ENCODE peak calls at places on chromosomes 3 and 15, in five cellular contexts. One of them, this sample, is unnamed.
A peak's percentile ranks its signal among the peaks of the same experiment; 100 is the strongest.

GRCh38 chr3:195172285-195172684 is 98.7 kb downstream of the XXYLT1 start:
- DNase-seq in cardiac muscle cell: no peak
- DNase-seq in suprapubic skin: peak; percentile 73
- DNase-seq in pancreas: no peak
- DNase-seq in breast epithelium: no peak
- DNase-seq in this sample: no peak

GRCh38 chr3:141337523-141337854 is 30.8 kb upstream of the ZBTB38 start:
- DNase-seq in pancreas: no peak
- DNase-seq in cardiac muscle cell: no peak
- DNase-seq in suprapubic skin: no peak
- DNase-seq in breast epithelium: no peak
- DNase-seq in this sample: no peak

GRCh38 chr15:75140080-75140879 is 61.4 kb upstream of the C15orf39 start:
- DNase-seq in pancreas: no peak
- DNase-seq in suprapubic skin: no peak
- DNase-seq in cardiac muscle cell: no peak
- DNase-seq in breast epithelium: no peak
- DNase-seq in this sample: no peak

GRCh38 chr15:98518823-98519561 is 129.3 kb upstream of the IGF1R start:
- DNase-seq in breast epithelium: no peak
- DNase-seq in cardiac muscle cell: peak; percentile 91
- DNase-seq in suprapubic skin: no peak
- DNase-seq in pancreas: peak; percentile 42
- DNase-seq in this sample: peak; percentile 13

GRCh38 chr15:74417230-74417629 is 16.5 kb downstream of the SEMA7A start:
- DNase-seq in cardiac muscle cell: no peak
- DNase-seq in breast epithelium: no peak
- DNase-seq in suprapubic skin: no peak
- DNase-seq in pancreas: no peak
- DNase-seq in this sample: no peak

GRCh38 chr3:187014417-187014864 is 84.1 kb downstream of the ST6GAL1 start:
- DNase-seq in breast epithelium: no peak
- DNase-seq in pancreas: no peak
- DNase-seq in suprapubic skin: no peak
- DNase-seq in cardiac muscle cell: no peak
- DNase-seq in this sample: no peak

GRCh38 chr3:152357587-152357986 is 88.9 kb downstream of the MBNL1 start:
- DNase-seq in pancreas: no peak
- DNase-seq in suprapubic skin: no peak
- DNase-seq in breast epithelium: no peak
- DNase-seq in cardiac muscle cell: no peak
- DNase-seq in this sample: no peak

GRCh38 chr15:28947241-28947674 is 61.5 kb downstream of the APBA2 start:
- DNase-seq in breast epithelium: no peak
- DNase-seq in cardiac muscle cell: no peak
- DNase-seq in pancreas: no peak
- DNase-seq in suprapubic skin: peak; percentile 55
- DNase-seq in this sample: no peak

GRCh38 chr3:194374930-194375329 is 5.4 kb upstream of the LRRC15 start:
- DNase-seq in breast epithelium: no peak
- DNase-seq in pancreas: no peak
- DNase-seq in cardiac muscle cell: no peak
- DNase-seq in suprapubic skin: no peak
- DNase-seq in this sample: no peak

GRCh38 chr15:64712353-64712752 is 63.0 kb downstream of the RBPMS2 start:
- DNase-seq in cardiac muscle cell: no peak
- DNase-seq in pancreas: no peak
- DNase-seq in suprapubic skin: no peak
- DNase-seq in breast epithelium: no peak
- DNase-seq in this sample: no peak

GRCh38 chr15:60003243-60004018 is 680 bp upstream of the FOXB1 start:
- DNase-seq in cardiac muscle cell: no peak
- DNase-seq in pancreas: no peak
- DNase-seq in breast epithelium: no peak
- DNase-seq in suprapubic skin: no peak
- DNase-seq in this sample: no peak

GRCh38 chr15:60000824-60001641 is 3.1 kb upstream of the FOXB1 start:
- DNase-seq in suprapubic skin: no peak
- DNase-seq in pancreas: no peak
- DNase-seq in breast epithelium: no peak
- DNase-seq in cardiac muscle cell: no peak
- DNase-seq in this sample: no peak

GRCh38 chr15:60004019-60004845 is at the start of gene FOXB1:
- DNase-seq in cardiac muscle cell: peak; percentile 72
- DNase-seq in suprapubic skin: no peak
- DNase-seq in breast epithelium: no peak
- DNase-seq in pancreas: no peak
- DNase-seq in this sample: no peak

GRCh38 chr15:60001642-60002527 is 2.2 kb upstream of the FOXB1 start:
- DNase-seq in cardiac muscle cell: no peak
- DNase-seq in pancreas: no peak
- DNase-seq in breast epithelium: no peak
- DNase-seq in suprapubic skin: no peak
- DNase-seq in this sample: no peak

DNA sequence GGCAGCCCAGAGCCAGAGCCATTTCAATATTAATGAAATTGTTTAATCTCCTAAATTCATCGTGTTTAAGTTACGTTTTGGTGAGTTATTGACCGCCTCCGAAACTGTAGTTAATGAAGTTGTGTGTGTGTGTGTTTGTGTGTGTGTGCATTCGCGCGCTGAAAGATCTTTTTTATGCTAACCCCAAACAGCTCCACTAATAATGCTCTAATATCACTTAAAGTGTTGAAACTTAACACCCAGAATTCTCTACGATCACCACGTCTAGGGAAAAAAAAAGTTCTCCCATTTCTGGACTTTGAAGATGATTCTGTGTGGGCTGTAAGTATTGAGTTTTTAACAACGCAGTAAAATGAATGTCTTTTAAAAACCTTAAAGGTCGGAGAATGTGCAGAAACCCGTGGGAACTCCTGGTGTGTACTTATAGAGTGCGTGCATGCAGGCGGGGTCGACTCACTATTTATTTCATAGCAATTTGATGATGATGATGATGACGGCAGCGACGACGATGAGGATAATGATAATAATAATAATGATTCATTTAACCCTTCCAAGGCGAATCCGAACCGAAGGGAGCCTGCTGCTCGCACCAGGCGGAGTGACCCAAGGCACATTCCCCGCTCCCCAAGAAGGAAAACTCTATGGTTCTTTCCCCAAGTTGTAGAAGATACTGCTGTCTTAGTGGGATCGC is 1.4 kb upstream of the FOXB1 start:
- DNase-seq in suprapubic skin: no peak
- DNase-seq in breast epithelium: no peak
- DNase-seq in pancreas: no peak
- DNase-seq in cardiac muscle cell: no peak
- DNase-seq in this sample: no peak
- H3K27me3 ChIP-seq in suprapubic skin: peaks cover 100% of the 10 kb centered on the region
- H3K27me3 ChIP-seq in breast epithelium: peaks cover 100% of the 10 kb centered on the region
- H3K27me3 ChIP-seq in pancreas: peaks cover 52% of the 10 kb centered on the region
- H3K27me3 ChIP-seq in cardiac muscle cell: peaks cover 100% of the 10 kb centered on the region
- H3K27me3 ChIP-seq in this sample: peaks cover 6% of the 10 kb centered on the region

DNA sequence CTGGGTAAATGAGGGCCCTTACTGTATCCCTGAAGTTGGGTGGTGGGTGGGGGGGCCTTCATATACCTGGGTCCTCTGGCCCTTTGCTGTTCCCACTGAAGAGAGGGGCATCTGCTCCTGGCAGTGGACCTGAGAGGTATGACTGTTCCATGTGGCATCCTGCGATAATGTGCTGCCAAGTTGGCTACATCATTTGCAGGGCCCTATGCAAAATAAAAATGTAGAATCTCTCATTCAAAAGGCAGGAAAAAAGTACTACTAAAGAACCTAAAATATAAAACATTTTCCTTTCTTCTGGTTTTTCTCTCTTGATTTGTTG is 49.2 kb upstream of the RYK start:
- DNase-seq in suprapubic skin: no peak
- DNase-seq in pancreas: no peak
- DNase-seq in cardiac muscle cell: no peak
- DNase-seq in breast epithelium: no peak
- DNase-seq in this sample: no peak
- TF ChIP-seq CTCF in suprapubic skin: no peak
- TF ChIP-seq CTCF in pancreas: no peak
- TF ChIP-seq CTCF in cardiac muscle cell: no peak
- TF ChIP-seq CTCF in breast epithelium: no peak
- TF ChIP-seq CTCF in this sample: no peak

GRCh38 chr3:48090166-48090939 is 74.1 kb upstream of the MAP4 start:
- DNase-seq in breast epithelium: no peak
- DNase-seq in pancreas: no peak
- DNase-seq in suprapubic skin: no peak
- DNase-seq in cardiac muscle cell: no peak
- DNase-seq in this sample: no peak
- H3K4me3 ChIP-seq in breast epithelium: no peak overlapping the region
- H3K4me3 ChIP-seq in pancreas: no peak overlapping the region
- H3K4me3 ChIP-seq in suprapubic skin: no peak overlapping the region
- H3K4me3 ChIP-seq in cardiac muscle cell: no peak overlapping the region
- H3K4me3 ChIP-seq in this sample: no peak overlapping the region

DNA sequence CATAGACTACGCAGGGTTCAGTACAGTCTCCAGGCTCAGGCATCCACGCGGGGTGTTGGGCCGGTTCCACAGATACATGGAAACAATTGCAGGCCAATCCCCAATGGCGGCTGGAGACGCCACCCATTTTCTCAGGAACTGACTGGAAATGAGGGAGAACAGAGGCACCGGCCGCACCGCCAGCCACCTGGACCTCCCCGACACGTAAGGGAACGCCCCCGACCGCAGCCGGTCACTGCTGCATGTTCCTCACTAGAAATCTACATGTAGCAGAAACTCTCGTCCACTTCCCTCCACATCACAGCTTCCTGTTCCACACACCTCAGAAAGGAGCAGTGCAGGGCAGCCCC is 29.2 kb downstream of the CYFIP1 start:
- DNase-seq in suprapubic skin: no peak
- DNase-seq in pancreas: no peak
- DNase-seq in breast epithelium: peak; percentile 39
- DNase-seq in cardiac muscle cell: no peak
- DNase-seq in this sample: no peak
- H3K27me3 ChIP-seq in suprapubic skin: no peaks in the 10 kb centered on the region
- H3K27me3 ChIP-seq in pancreas: no peaks in the 10 kb centered on the region
- H3K27me3 ChIP-seq in breast epithelium: no peaks in the 10 kb centered on the region
- H3K27me3 ChIP-seq in cardiac muscle cell: no peaks in the 10 kb centered on the region
- H3K27me3 ChIP-seq in this sample: no peaks in the 10 kb centered on the region